ENCODE peak calls at places on chromosomes 2 and 18, in four cellular contexts. One of them, this sample, is unnamed.

GRCh38 chr2:28447943-28448737 is 47.7 kb upstream of the PLB1 start:
- DNase-seq in type B pancreatic cell: no peak
- DNase-seq in AG09319: peak; percentile 68
- DNase-seq in fibroblast of lung: peak; percentile 90
- DNase-seq in this sample: peak; percentile 61

GRCh38 chr2:235330775-235331438 is 162.9 kb upstream of the AGAP1 start:
- DNase-seq in type B pancreatic cell: no peak
- DNase-seq in AG09319: peak; percentile 62
- DNase-seq in fibroblast of lung: peak; percentile 79
- DNase-seq in this sample: peak; percentile 68

GRCh38 chr2:115369380-115369779 is 926.9 kb downstream of the DPP10 start:
- DNase-seq in type B pancreatic cell: no peak
- DNase-seq in AG09319: no peak
- DNase-seq in fibroblast of lung: no peak
- DNase-seq in this sample: no peak

GRCh38 chr2:236824836-236825235 is 255.2 kb downstream of the ACKR3 start:
- DNase-seq in type B pancreatic cell: no peak
- DNase-seq in AG09319: no peak
- DNase-seq in fibroblast of lung: no peak
- DNase-seq in this sample: no peak

GRCh38 chr2:120684225-120684624 is 51.4 kb upstream of the GLI2 start:
- DNase-seq in type B pancreatic cell: no peak
- DNase-seq in AG09319: peak; percentile 72
- DNase-seq in fibroblast of lung: peak; percentile 72
- DNase-seq in this sample: peak; percentile 53

GRCh38 chr2:105143467-105144127 is 97.9 kb upstream of the GPR45 start:
- DNase-seq in type B pancreatic cell: peak; percentile 75
- DNase-seq in AG09319: no peak
- DNase-seq in fibroblast of lung: no peak
- DNase-seq in this sample: no peak

GRCh38 chr2:149375801-149376349 is 45.5 kb downstream of the LYPD6 start:
- DNase-seq in type B pancreatic cell: no peak
- DNase-seq in AG09319: no peak
- DNase-seq in fibroblast of lung: no peak
- DNase-seq in this sample: no peak

GRCh38 chr2:65339648-65340047 is 92.8 kb downstream of the SPRED2 start:
- DNase-seq in type B pancreatic cell: no peak
- DNase-seq in AG09319: no peak
- DNase-seq in fibroblast of lung: no peak
- DNase-seq in this sample: no peak

GRCh38 chr2:199818001-199818400 is 33.0 kb downstream of the FTCDNL1 start:
- DNase-seq in type B pancreatic cell: no peak
- DNase-seq in AG09319: no peak
- DNase-seq in fibroblast of lung: no peak
- DNase-seq in this sample: no peak

GRCh38 chr2:182554950-182555349 is 128.1 kb upstream of the PDE1A start:
- DNase-seq in type B pancreatic cell: no peak
- DNase-seq in AG09319: no peak
- DNase-seq in fibroblast of lung: no peak
- DNase-seq in this sample: no peak

GRCh38 chr2:84865181-84865783 is 15.6 kb downstream of the TRABD2A start:
- DNase-seq in type B pancreatic cell: no peak
- DNase-seq in AG09319: no peak
- DNase-seq in fibroblast of lung: peak; percentile 58
- DNase-seq in this sample: no peak

GRCh38 chr2:47735046-47735445 is 47.9 kb upstream of the MSH6 start:
- DNase-seq in type B pancreatic cell: no peak
- DNase-seq in AG09319: no peak
- DNase-seq in fibroblast of lung: no peak
- DNase-seq in this sample: no peak

GRCh38 chr2:16546128-16546754 is 119.4 kb downstream of the CYRIA start:
- DNase-seq in type B pancreatic cell: no peak
- DNase-seq in AG09319: no peak
- DNase-seq in fibroblast of lung: peak; percentile 32
- DNase-seq in this sample: no peak

GRCh38 chr2:174292908-174293307 is 41.8 kb upstream of the SP9 start:
- DNase-seq in type B pancreatic cell: no peak
- DNase-seq in AG09319: no peak
- DNase-seq in fibroblast of lung: no peak
- DNase-seq in this sample: no peak

GRCh38 chr2:166671235-166671634 is 177.2 kb upstream of the SCN7A start:
- DNase-seq in type B pancreatic cell: no peak
- DNase-seq in AG09319: no peak
- DNase-seq in fibroblast of lung: peak; percentile 67
- DNase-seq in this sample: no peak

GRCh38 chr2:168571061-168571460 is 115.0 kb downstream of the CERS6 start:
- DNase-seq in type B pancreatic cell: no peak
- DNase-seq in AG09319: no peak
- DNase-seq in fibroblast of lung: peak; percentile 31
- DNase-seq in this sample: no peak

GRCh38 chr2:15142069-15142689 is 419.0 kb downstream of the NBAS start:
- DNase-seq in type B pancreatic cell: no peak
- DNase-seq in AG09319: no peak
- DNase-seq in fibroblast of lung: peak; percentile 4
- DNase-seq in this sample: no peak

GRCh38 chr18:31225668-31226067 is 63.0 kb upstream of the DSC1 start:
- DNase-seq in type B pancreatic cell: no peak
- DNase-seq in AG09319: no peak
- DNase-seq in fibroblast of lung: no peak
- DNase-seq in this sample: no peak

GRCh38 chr2:10493636-10494281 is 45.6 kb upstream of the ODC1 start:
- DNase-seq in type B pancreatic cell: no peak
- DNase-seq in AG09319: no peak
- DNase-seq in fibroblast of lung: peak; percentile 4
- DNase-seq in this sample: peak; percentile 74

GRCh38 chr18:70322385-70322784 is 33.5 kb downstream of the SOCS6 start:
- DNase-seq in type B pancreatic cell: no peak
- DNase-seq in AG09319: no peak
- DNase-seq in fibroblast of lung: no peak
- DNase-seq in this sample: no peak

GRCh38 chr18:3597159-3597977 is 147.4 kb downstream of the TGIF1 start:
- DNase-seq in type B pancreatic cell: no peak
- DNase-seq in AG09319: no peak
- DNase-seq in fibroblast of lung: no peak
- DNase-seq in this sample: no peak

GRCh38 chr2:234565201-234565600 is 68.3 kb upstream of the ARL4C start:
- DNase-seq in type B pancreatic cell: no peak
- DNase-seq in AG09319: peak; percentile 7
- DNase-seq in fibroblast of lung: no peak
- DNase-seq in this sample: no peak

GRCh38 chr2:75528221-75528977 is 32.3 kb downstream of the EVA1A start:
- DNase-seq in type B pancreatic cell: no peak
- DNase-seq in AG09319: no peak
- DNase-seq in fibroblast of lung: no peak
- DNase-seq in this sample: no peak

GRCh38 chr18:48945953-48946217 is 4.9 kb downstream of the SMAD7 start:
- DNase-seq in type B pancreatic cell: no peak
- DNase-seq in AG09319: no peak
- DNase-seq in fibroblast of lung: no peak
- DNase-seq in this sample: no peak

GRCh38 chr18:6781179-6781714 is 51.7 kb downstream of the ARHGAP28 start:
- DNase-seq in type B pancreatic cell: no peak
- DNase-seq in AG09319: no peak
- DNase-seq in fibroblast of lung: no peak
- DNase-seq in this sample: no peak

GRCh38 chr2:206585335-206585734 is 57.0 kb upstream of the FAM237A start:
- DNase-seq in type B pancreatic cell: no peak
- DNase-seq in AG09319: no peak
- DNase-seq in fibroblast of lung: no peak
- DNase-seq in this sample: no peak

GRCh38 chr2:100321181-100321880 is 970 bp downstream of the LONRF2 start:
- DNase-seq in type B pancreatic cell: peak; percentile 76
- DNase-seq in AG09319: no peak
- DNase-seq in fibroblast of lung: peak; percentile 15
- DNase-seq in this sample: no peak

GRCh38 chr2:3645745-3646389 is 12.1 kb upstream of the ALLC start:
- DNase-seq in type B pancreatic cell: no peak
- DNase-seq in AG09319: no peak
- DNase-seq in fibroblast of lung: no peak
- DNase-seq in this sample: no peak

GRCh38 chr18:55251186-55251995 is 292.1 kb upstream of the CCDC68 start:
- DNase-seq in type B pancreatic cell: no peak
- DNase-seq in AG09319: no peak
- DNase-seq in fibroblast of lung: no peak
- DNase-seq in this sample: no peak

GRCh38 chr2:16178551-16179130 is 238.3 kb downstream of the MYCN start:
- DNase-seq in type B pancreatic cell: no peak
- DNase-seq in AG09319: no peak
- DNase-seq in fibroblast of lung: no peak
- DNase-seq in this sample: no peak

GRCh38 chr2:66581461-66582363 is 146.8 kb downstream of the MEIS1 start:
- DNase-seq in type B pancreatic cell: no peak
- DNase-seq in AG09319: no peak
- DNase-seq in fibroblast of lung: peak; percentile 70
- DNase-seq in this sample: no peak

GRCh38 chr2:197011777-197012641 is 85.5 kb upstream of the PGAP1 start:
- DNase-seq in type B pancreatic cell: no peak
- DNase-seq in AG09319: no peak
- DNase-seq in fibroblast of lung: peak; percentile 67
- DNase-seq in this sample: no peak

GRCh38 chr2:126614529-126615279 is 41.3 kb upstream of the GYPC start:
- DNase-seq in type B pancreatic cell: no peak
- DNase-seq in AG09319: no peak
- DNase-seq in fibroblast of lung: peak; percentile 9
- DNase-seq in this sample: no peak

GRCh38 chr2:127611076-127611925 is 34.7 kb upstream of the GPR17 start:
- DNase-seq in type B pancreatic cell: peak; percentile 57
- DNase-seq in AG09319: no peak
- DNase-seq in fibroblast of lung: no peak
- DNase-seq in this sample: no peak

GRCh38 chr2:204608261-204608660 is 63.0 kb downstream of the PARD3B start:
- DNase-seq in type B pancreatic cell: no peak
- DNase-seq in AG09319: peak; percentile 30
- DNase-seq in fibroblast of lung: peak; percentile 61
- DNase-seq in this sample: peak; percentile 11

GRCh38 chr2:213187386-213187785 is 36.0 kb upstream of the IKZF2 start:
- DNase-seq in type B pancreatic cell: no peak
- DNase-seq in AG09319: no peak
- DNase-seq in fibroblast of lung: no peak
- DNase-seq in this sample: no peak

GRCh38 chr2:42879116-42879705 is 86.8 kb upstream of the HAAO start:
- DNase-seq in type B pancreatic cell: no peak
- DNase-seq in AG09319: no peak
- DNase-seq in fibroblast of lung: no peak
- DNase-seq in this sample: no peak

GRCh38 chr2:119059940-119060339 is 98.6 kb downstream of the C1QL2 start:
- DNase-seq in type B pancreatic cell: no peak
- DNase-seq in AG09319: no peak
- DNase-seq in fibroblast of lung: no peak
- DNase-seq in this sample: no peak